ENCODE peak calls at places on chromosomes 16 and 17, in seven cellular contexts. One of them, this sample, is unnamed.

GRCh38 chr16:19014456-19014855 is 30.7 kb downstream of the TMC7 start:
- DNase-seq in K562: peak
- DNase-seq in heart left ventricle: no peak
- DNase-seq in gastrocnemius medialis: no peak
- DNase-seq in HFFc6: no peak
- DNase-seq in foreskin fibroblast: no peak
- DNase-seq in psoas muscle: no peak
- DNase-seq in this sample: no peak

GRCh38 chr17:27529230-27529796 is 73.1 kb downstream of the KSR1 start:
- DNase-seq in foreskin fibroblast: no peak
- DNase-seq in gastrocnemius medialis: no peak
- DNase-seq in K562: peak
- DNase-seq in psoas muscle: no peak
- DNase-seq in heart left ventricle: no peak
- DNase-seq in HFFc6: no peak
- DNase-seq in this sample: no peak

GRCh38 chr17:1004769-1005295 is 7.9 kb downstream of the TIMM22 start:
- DNase-seq in K562: peak
- DNase-seq in heart left ventricle: no peak
- DNase-seq in HFFc6: no peak
- DNase-seq in psoas muscle: no peak
- DNase-seq in gastrocnemius medialis: no peak
- DNase-seq in foreskin fibroblast: no peak
- DNase-seq in this sample: no peak

GRCh38 chr17:17781591-17782424 is 55.0 kb downstream of the SREBF1 start:
- DNase-seq in HFFc6: peak
- DNase-seq in K562: no peak
- DNase-seq in foreskin fibroblast: peak
- DNase-seq in psoas muscle: peak
- DNase-seq in gastrocnemius medialis: peak
- DNase-seq in heart left ventricle: peak
- DNase-seq in this sample: peak

GRCh38 chr17:45320349-45320930 is 3.6 kb upstream of the MAP3K14 start:
- DNase-seq in gastrocnemius medialis: no peak
- DNase-seq in foreskin fibroblast: peak
- DNase-seq in HFFc6: peak
- DNase-seq in heart left ventricle: no peak
- DNase-seq in K562: no peak
- DNase-seq in psoas muscle: no peak
- DNase-seq in this sample: no peak

GRCh38 chr17:77741109-77741508 is 217.4 kb upstream of the TNRC6C start:
- DNase-seq in K562: peak
- DNase-seq in gastrocnemius medialis: no peak
- DNase-seq in heart left ventricle: no peak
- DNase-seq in psoas muscle: no peak
- DNase-seq in HFFc6: no peak
- DNase-seq in foreskin fibroblast: peak
- DNase-seq in this sample: no peak

GRCh38 chr17:41777579-41778188 is 8.8 kb downstream of the JUP start:
- DNase-seq in gastrocnemius medialis: peak
- DNase-seq in heart left ventricle: peak
- DNase-seq in psoas muscle: peak
- DNase-seq in K562: no peak
- DNase-seq in HFFc6: peak
- DNase-seq in foreskin fibroblast: peak
- DNase-seq in this sample: peak

GRCh38 chr17:4739122-4740024 is at the start of the genes CXCL16 and ZMYND15:
- DNase-seq in heart left ventricle: peak
- DNase-seq in foreskin fibroblast: peak
- DNase-seq in HFFc6: no peak
- DNase-seq in gastrocnemius medialis: no peak
- DNase-seq in K562: peak
- DNase-seq in psoas muscle: peak
- DNase-seq in this sample: no peak

GRCh38 chr16:81711609-81712329 is 67.3 kb upstream of the PLCG2 start:
- DNase-seq in psoas muscle: no peak
- DNase-seq in gastrocnemius medialis: no peak
- DNase-seq in heart left ventricle: no peak
- DNase-seq in foreskin fibroblast: peak
- DNase-seq in HFFc6: peak
- DNase-seq in K562: peak
- DNase-seq in this sample: no peak

GRCh38 chr17:82559779-82560642 is 40.5 kb downstream of the FOXK2 start:
- DNase-seq in heart left ventricle: no peak
- DNase-seq in foreskin fibroblast: no peak
- DNase-seq in psoas muscle: no peak
- DNase-seq in HFFc6: no peak
- DNase-seq in K562: no peak
- DNase-seq in gastrocnemius medialis: no peak
- DNase-seq in this sample: no peak

GRCh38 chr16:56269276-56269675 is 78.0 kb downstream of the GNAO1 start:
- DNase-seq in K562: no peak
- DNase-seq in heart left ventricle: no peak
- DNase-seq in gastrocnemius medialis: no peak
- DNase-seq in psoas muscle: no peak
- DNase-seq in foreskin fibroblast: no peak
- DNase-seq in HFFc6: no peak
- DNase-seq in this sample: no peak

GRCh38 chr17:7213895-7214299 is 5.7 kb downstream of the DLG4 start:
- DNase-seq in foreskin fibroblast: peak
- DNase-seq in HFFc6: peak
- DNase-seq in psoas muscle: peak
- DNase-seq in K562: peak
- DNase-seq in gastrocnemius medialis: peak
- DNase-seq in heart left ventricle: no peak
- DNase-seq in this sample: peak

DNA sequence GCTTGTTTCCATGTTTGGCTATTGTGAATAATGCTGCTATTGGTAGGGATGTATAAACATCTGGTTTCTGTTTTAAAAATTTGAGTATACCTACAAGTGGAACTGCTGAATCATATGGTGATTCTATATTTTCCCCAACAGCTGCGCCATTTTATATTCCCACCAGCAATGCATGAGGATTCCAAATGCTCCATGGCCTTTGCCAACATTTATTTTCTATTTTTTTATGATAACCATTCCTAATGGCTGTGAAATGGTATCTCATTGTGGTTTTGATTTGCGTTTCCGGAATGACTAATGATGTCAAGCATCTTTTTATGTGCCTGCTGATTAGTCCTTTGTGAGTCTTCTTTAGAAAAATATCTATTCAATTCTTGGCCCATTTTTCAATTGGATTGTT is 11.5 kb downstream of the RCVRN start:
- DNase-seq in foreskin fibroblast: no peak
- DNase-seq in K562: no peak
- DNase-seq in psoas muscle: no peak
- DNase-seq in HFFc6: peak
- DNase-seq in gastrocnemius medialis: no peak
- DNase-seq in heart left ventricle: no peak
- DNase-seq in this sample: no peak
- TF ChIP-seq CTCF in foreskin fibroblast: no peak
- TF ChIP-seq CTCF in K562: no peak
- TF ChIP-seq CTCF in psoas muscle: no peak
- TF ChIP-seq CTCF in HFFc6: no peak
- TF ChIP-seq CTCF in gastrocnemius medialis: no peak
- TF ChIP-seq CTCF in heart left ventricle: no peak
- TF ChIP-seq CTCF in this sample: no peak

GRCh38 chr17:29251969-29252866 is 5.6 kb downstream of the CRYBA1 start:
- DNase-seq in HFFc6: peak
- DNase-seq in K562: peak
- DNase-seq in heart left ventricle: no peak
- DNase-seq in psoas muscle: no peak
- DNase-seq in gastrocnemius medialis: no peak
- DNase-seq in foreskin fibroblast: peak
- DNase-seq in this sample: no peak
- TF ChIP-seq CTCF in HFFc6: peak
- TF ChIP-seq CTCF in K562: peak
- TF ChIP-seq CTCF in heart left ventricle: peak
- TF ChIP-seq CTCF in psoas muscle: peak
- TF ChIP-seq CTCF in gastrocnemius medialis: peak
- TF ChIP-seq CTCF in foreskin fibroblast: peak
- TF ChIP-seq CTCF in this sample: peak

GRCh38 chr17:78798695-78799559 is 16.9 kb upstream of the CYTH1 start:
- DNase-seq in K562: peak
- DNase-seq in heart left ventricle: no peak
- DNase-seq in gastrocnemius medialis: no peak
- DNase-seq in foreskin fibroblast: peak
- DNase-seq in psoas muscle: no peak
- DNase-seq in HFFc6: no peak
- DNase-seq in this sample: no peak
- TF ChIP-seq CTCF in K562: peak
- TF ChIP-seq CTCF in heart left ventricle: peak
- TF ChIP-seq CTCF in gastrocnemius medialis: peak
- TF ChIP-seq CTCF in foreskin fibroblast: peak
- TF ChIP-seq CTCF in psoas muscle: peak
- TF ChIP-seq CTCF in HFFc6: peak
- TF ChIP-seq CTCF in this sample: peak

GRCh38 chr17:58215685-58216084 is 3.4 kb downstream of the MKS1 start:
- DNase-seq in psoas muscle: no peak
- DNase-seq in HFFc6: no peak
- DNase-seq in K562: no peak
- DNase-seq in foreskin fibroblast: no peak
- DNase-seq in heart left ventricle: no peak
- DNase-seq in gastrocnemius medialis: no peak
- DNase-seq in this sample: no peak
- TF ChIP-seq CTCF in psoas muscle: no peak
- TF ChIP-seq CTCF in HFFc6: no peak
- TF ChIP-seq CTCF in K562: peak
- TF ChIP-seq CTCF in foreskin fibroblast: no peak
- TF ChIP-seq CTCF in heart left ventricle: no peak
- TF ChIP-seq CTCF in gastrocnemius medialis: no peak
- TF ChIP-seq CTCF in this sample: no peak

GRCh38 chr16:70472786-70473433 is 18.5 kb downstream of the FCSK start:
- DNase-seq in K562: no peak
- DNase-seq in HFFc6: no peak
- DNase-seq in foreskin fibroblast: no peak
- DNase-seq in psoas muscle: peak
- DNase-seq in gastrocnemius medialis: peak
- DNase-seq in heart left ventricle: peak
- DNase-seq in this sample: no peak

GRCh38 chr16:70470141-70470926 is 15.9 kb downstream of the FCSK start:
- DNase-seq in foreskin fibroblast: no peak
- DNase-seq in psoas muscle: no peak
- DNase-seq in K562: no peak
- DNase-seq in heart left ventricle: peak
- DNase-seq in gastrocnemius medialis: no peak
- DNase-seq in HFFc6: no peak
- DNase-seq in this sample: no peak

GRCh38 chr16:70468776-70469525 is 14.6 kb downstream of the FCSK start:
- DNase-seq in gastrocnemius medialis: no peak
- DNase-seq in foreskin fibroblast: no peak
- DNase-seq in heart left ventricle: peak
- DNase-seq in HFFc6: no peak
- DNase-seq in K562: no peak
- DNase-seq in psoas muscle: no peak
- DNase-seq in this sample: no peak

GRCh38 chr16:70473446-70474319 is 19.3 kb downstream of the FCSK start:
- DNase-seq in gastrocnemius medialis: no peak
- DNase-seq in K562: no peak
- DNase-seq in foreskin fibroblast: no peak
- DNase-seq in HFFc6: no peak
- DNase-seq in psoas muscle: no peak
- DNase-seq in heart left ventricle: peak
- DNase-seq in this sample: no peak

GRCh38 chr16:70470927-70471341 is 16.5 kb downstream of the FCSK start:
- DNase-seq in heart left ventricle: peak
- DNase-seq in gastrocnemius medialis: peak
- DNase-seq in K562: peak
- DNase-seq in HFFc6: no peak
- DNase-seq in foreskin fibroblast: peak
- DNase-seq in psoas muscle: no peak
- DNase-seq in this sample: no peak
- TF ChIP-seq CTCF in heart left ventricle: peak
- TF ChIP-seq CTCF in gastrocnemius medialis: peak
- TF ChIP-seq CTCF in K562: peak
- TF ChIP-seq CTCF in HFFc6: peak
- TF ChIP-seq CTCF in foreskin fibroblast: peak
- TF ChIP-seq CTCF in psoas muscle: peak
- TF ChIP-seq CTCF in this sample: peak

GRCh38 chr16:54062361-54063346 is 223.9 kb downstream of the IRX3 start:
- DNase-seq in heart left ventricle: no peak
- DNase-seq in gastrocnemius medialis: no peak
- DNase-seq in psoas muscle: no peak
- DNase-seq in K562: no peak
- DNase-seq in HFFc6: no peak
- DNase-seq in foreskin fibroblast: peak
- DNase-seq in this sample: no peak
- TF ChIP-seq CTCF in heart left ventricle: peak
- TF ChIP-seq CTCF in gastrocnemius medialis: no peak
- TF ChIP-seq CTCF in psoas muscle: no peak
- TF ChIP-seq CTCF in K562: no peak
- TF ChIP-seq CTCF in HFFc6: no peak
- TF ChIP-seq CTCF in foreskin fibroblast: no peak
- TF ChIP-seq CTCF in this sample: no peak

GRCh38 chr17:46782250-46782953 is 36.1 kb downstream of the WNT3 start:
- DNase-seq in psoas muscle: no peak
- DNase-seq in gastrocnemius medialis: no peak
- DNase-seq in heart left ventricle: no peak
- DNase-seq in foreskin fibroblast: peak
- DNase-seq in HFFc6: peak
- DNase-seq in K562: peak
- DNase-seq in this sample: no peak
- TF ChIP-seq CTCF in psoas muscle: peak
- TF ChIP-seq CTCF in gastrocnemius medialis: peak
- TF ChIP-seq CTCF in heart left ventricle: peak
- TF ChIP-seq CTCF in foreskin fibroblast: peak
- TF ChIP-seq CTCF in HFFc6: peak
- TF ChIP-seq CTCF in K562: peak
- TF ChIP-seq CTCF in this sample: no peak

DNA sequence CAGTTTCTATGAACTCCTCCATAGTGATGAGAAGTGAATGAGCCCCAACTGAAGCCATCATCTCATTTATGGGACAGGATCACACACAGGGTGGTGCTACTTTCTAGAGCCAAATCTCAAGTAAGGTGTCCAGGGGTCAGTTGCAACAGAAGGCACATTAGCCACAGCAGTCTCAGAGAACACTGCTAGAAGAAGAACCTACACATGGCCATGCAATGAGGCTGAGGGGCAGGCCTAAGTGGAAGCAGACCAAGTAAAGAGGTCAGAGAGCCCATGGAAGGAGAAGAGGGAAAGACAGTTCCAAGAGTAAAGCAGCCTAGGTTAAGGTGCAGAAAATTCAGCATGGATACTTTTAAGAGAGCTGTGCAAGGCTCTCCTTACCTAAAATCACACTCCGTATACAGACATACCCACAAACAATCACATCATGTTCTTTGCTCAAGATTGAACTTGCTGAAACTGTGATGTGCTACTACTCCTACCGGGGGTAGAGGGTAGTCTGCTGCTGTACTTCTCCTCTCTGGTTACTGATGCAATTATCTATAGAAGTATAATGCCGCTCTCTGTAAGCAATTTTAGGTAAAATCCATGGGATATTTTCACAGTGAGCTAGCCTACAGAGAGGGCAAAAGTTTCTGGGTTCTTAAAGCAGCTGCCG is 1.7 kb downstream of the ABCA8 start:
- DNase-seq in psoas muscle: no peak
- DNase-seq in K562: no peak
- DNase-seq in heart left ventricle: no peak
- DNase-seq in gastrocnemius medialis: no peak
- DNase-seq in foreskin fibroblast: no peak
- DNase-seq in HFFc6: no peak
- DNase-seq in this sample: no peak
- TF ChIP-seq CTCF in psoas muscle: no peak
- TF ChIP-seq CTCF in K562: no peak
- TF ChIP-seq CTCF in heart left ventricle: no peak
- TF ChIP-seq CTCF in gastrocnemius medialis: no peak
- TF ChIP-seq CTCF in foreskin fibroblast: no peak
- TF ChIP-seq CTCF in HFFc6: no peak
- TF ChIP-seq CTCF in this sample: no peak